ENCODE peak calls at places on chromosomes 1 and 21, in six cellular contexts. X, W, F, S, P and L are unnamed samples.

GRCh38 chr1:200488375-200489165 is 78.7 kb upstream of the ZNF281 start:
- DNase-seq in S (no peak), W (no peak), F (peak; percentile 77), X (peak; percentile 82), P (peak; percentile 66), L (peak; percentile 54)

GRCh38 chr1:225533238-225533637 is 105.4 kb upstream of the LBR start:
- DNase-seq in S (no peak), F (no peak), X (peak; percentile 16), P (no peak), W (no peak), L (no peak)

GRCh38 chr1:88357690-88358089 is 326.4 kb upstream of the PKN2 start:
- DNase-seq in P (no peak), F (no peak), X (no peak), W (no peak), S (no peak), L (no peak)

GRCh38 chr1:19310720-19311502 is 1.0 kb downstream of the AKR7A2 start:
- DNase-seq in W (no peak), X (no peak), S (no peak), F (no peak), P (no peak), L (no peak)

GRCh38 chr21:35172231-35172630 is 123.1 kb upstream of the RUNX1 start:
- DNase-seq in S (no peak), F (no peak), W (no peak), P (no peak), X (no peak), L (no peak)

GRCh38 chr1:29343908-29344307 is 107.6 kb downstream of the PTPRU start:
- DNase-seq in S (no peak), P (no peak), F (no peak), X (no peak), W (no peak), L (no peak)

GRCh38 chr1:156900019-156900718 is 6.7 kb downstream of the PEAR1 start:
- DNase-seq in F (no peak), P (no peak), S (no peak), W (no peak), X (peak; percentile 94), L (no peak)

GRCh38 chr1:212219679-212220463 is 65.3 kb upstream of the PPP2R5A start:
- DNase-seq in F (no peak), P (no peak), S (no peak), X (peak; percentile 86), W (no peak), L (no peak)

GRCh38 chr21:44436111-44436611 is 19.1 kb upstream of the LRRC3 start:
- DNase-seq in W (no peak), F (no peak), S (no peak), P (no peak), X (no peak), L (no peak)

GRCh38 chr21:25834376-25834775 is 99.6 kb downstream of the GABPA start:
- DNase-seq in P (no peak), X (no peak), F (no peak), W (no peak), S (no peak), L (no peak)

GRCh38 chr1:229003233-229004031 is 267.5 kb upstream of the RAB4A start:
- DNase-seq in F (no peak), W (peak; percentile 90), P (no peak), S (no peak), X (no peak), L (no peak)

GRCh38 chr21:43988506-43989230 is 23.4 kb upstream of the TRAPPC10 start:
- DNase-seq in W (no peak), X (no peak), F (no peak), P (no peak), S (no peak), L (no peak)

GRCh38 chr21:27429612-27430361 is 462.9 kb upstream of the ADAMTS5 start:
- DNase-seq in X (peak; percentile 37), W (no peak), F (no peak), S (no peak), P (peak; percentile 48), L (no peak)

GRCh38 chr1:208615356-208615755 is 371.2 kb upstream of the PLXNA2 start:
- DNase-seq in W (no peak), F (no peak), P (no peak), X (no peak), S (no peak), L (no peak)

GRCh38 chr1:111099289-111099688 is 40.6 kb downstream of the DRAM2 start:
- DNase-seq in W (no peak), X (no peak), F (no peak), P (no peak), S (no peak), L (no peak)

GRCh38 chr1:9338354-9339250 is 45.9 kb downstream of the SPSB1 start:
- DNase-seq in P (no peak), W (no peak), X (peak; percentile 44), S (no peak), F (no peak), L (no peak)

GRCh38 chr1:205534444-205534985 is 30.0 kb downstream of the CDK18 start:
- DNase-seq in P (no peak), S (no peak), F (no peak), W (no peak), X (no peak), L (no peak)

GRCh38 chr1:7596126-7596755 is 174.9 kb upstream of the VAMP3 start:
- DNase-seq in X (no peak), F (no peak), P (no peak), S (no peak), W (no peak), L (no peak)

GRCh38 chr1:191993549-191993948 is 164.7 kb upstream of the RGS18 start:
- DNase-seq in X (peak; percentile 43), P (peak; percentile 15), F (no peak), W (no peak), S (no peak), L (no peak)

GRCh38 chr1:117289316-117289715 is 77.9 kb upstream of the MAN1A2 start:
- DNase-seq in P (no peak), S (no peak), W (no peak), F (no peak), X (no peak), L (no peak)

GRCh38 chr1:93738075-93738622 is 56.5 kb upstream of the BCAR3 start:
- DNase-seq in F (peak; percentile 73), X (peak; percentile 94), S (no peak), P (peak; percentile 72), W (no peak), L (no peak)

GRCh38 chr1:193697105-193697762 is 510.8 kb upstream of the B3GALT2 start:
- DNase-seq in F (no peak), X (no peak), P (no peak), S (no peak), W (no peak), L (peak; percentile 13)

GRCh38 chr1:189619682-189620332 is 857.9 kb downstream of the BRINP3 start:
- DNase-seq in S (no peak), X (peak; percentile 96), P (peak; percentile 64), F (peak; percentile 65), W (no peak), L (no peak)

GRCh38 chr1:78377356-78377928 is 113.3 kb upstream of the PTGFR start:
- DNase-seq in W (no peak), P (no peak), F (no peak), X (peak; percentile 62), S (no peak), L (no peak)

GRCh38 chr21:45441431-45442255 is 36.7 kb downstream of the COL18A1 start:
- DNase-seq in F (no peak), W (no peak), X (no peak), P (no peak), S (no peak), L (no peak)

GRCh38 chr1:99544328-99544727 is 101.6 kb upstream of the PALMD start:
- DNase-seq in W (no peak), P (peak; percentile 39), S (no peak), F (no peak), X (peak; percentile 85), L (no peak)

GRCh38 chr1:201025571-201026002 is 2.1 kb upstream of the KIF21B start:
- DNase-seq in F (no peak), X (peak; percentile 39), P (no peak), S (no peak), W (no peak), L (peak; percentile 54)

GRCh38 chr1:186974774-186975181 is 146.0 kb downstream of the PLA2G4A start:
- DNase-seq in X (peak; percentile 92), P (peak; percentile 88), S (no peak), W (no peak), F (peak; percentile 69), L (no peak)

GRCh38 chr1:150577557-150578277 is 1.7 kb downstream of the MCL1 start:
- DNase-seq in F (no peak), S (no peak), X (peak; percentile 54), P (no peak), W (no peak), L (no peak)

GRCh38 chr1:37475380-37476086 is 1.2 kb downstream of the ZC3H12A start:
- DNase-seq in P (no peak), F (no peak), X (no peak), W (no peak), S (no peak), L (no peak)

GRCh38 chr1:234938924-234939323 is 189.7 kb downstream of the TOMM20 start:
- DNase-seq in W (no peak), F (no peak), P (no peak), X (no peak), S (no peak), L (no peak)

GRCh38 chr1:74343191-74343590 is 108.0 kb downstream of the TNNI3K start:
- DNase-seq in S (no peak), P (no peak), F (no peak), X (no peak), W (no peak), L (peak; percentile 16)

GRCh38 chr1:78211483-78212092 is 165.8 kb downstream of the GIPC2 start:
- DNase-seq in F (no peak), P (no peak), S (no peak), X (no peak), W (no peak), L (no peak)

GRCh38 chr1:59072017-59072947 is 224.6 kb upstream of the FGGY start:
- DNase-seq in X (no peak), F (no peak), S (no peak), W (no peak), P (no peak), L (no peak)